ENCODE peak calls at places on chromosomes 16 and 17, in seven cellular contexts. One of them, this sample, is unnamed.

GRCh38 chr17:79022507-79022991 is 1.4 kb upstream of the C1QTNF1 start:
- DNase-seq in heart right ventricle: peak; percentile 69
- DNase-seq in cardiac fibroblast: peak; percentile 47
- DNase-seq in fibroblast of mammary gland: no peak
- DNase-seq in nephron progenitor cell: no peak
- DNase-seq in breast epithelium: no peak
- DNase-seq in left ventricle myocardium inferior: peak; percentile 81
- DNase-seq in this sample: no peak

GRCh38 chr17:76868669-76869208 is 535 bp downstream of the MGAT5B start:
- DNase-seq in heart right ventricle: no peak
- DNase-seq in cardiac fibroblast: no peak
- DNase-seq in fibroblast of mammary gland: no peak
- DNase-seq in nephron progenitor cell: no peak
- DNase-seq in breast epithelium: no peak
- DNase-seq in left ventricle myocardium inferior: no peak
- DNase-seq in this sample: no peak

GRCh38 chr16:88591577-88592021 is 21.4 kb downstream of the ZC3H18 start:
- DNase-seq in heart right ventricle: peak; percentile 34
- DNase-seq in cardiac fibroblast: no peak
- DNase-seq in fibroblast of mammary gland: peak; percentile 98
- DNase-seq in nephron progenitor cell: no peak
- DNase-seq in breast epithelium: peak; percentile 25
- DNase-seq in left ventricle myocardium inferior: peak; percentile 31
- DNase-seq in this sample: no peak

GRCh38 chr17:29643817-29644160 is 21.1 kb upstream of the CORO6 start:
- DNase-seq in heart right ventricle: no peak
- DNase-seq in cardiac fibroblast: no peak
- DNase-seq in fibroblast of mammary gland: no peak
- DNase-seq in nephron progenitor cell: no peak
- DNase-seq in breast epithelium: no peak
- DNase-seq in left ventricle myocardium inferior: no peak
- DNase-seq in this sample: no peak

GRCh38 chr17:78023042-78023441 is 64.5 kb downstream of the TNRC6C start:
- DNase-seq in heart right ventricle: no peak
- DNase-seq in cardiac fibroblast: no peak
- DNase-seq in fibroblast of mammary gland: peak; percentile 35
- DNase-seq in nephron progenitor cell: no peak
- DNase-seq in breast epithelium: no peak
- DNase-seq in left ventricle myocardium inferior: no peak
- DNase-seq in this sample: no peak

GRCh38 chr17:1915889-1916288 is 86.1 kb downstream of the RPA1 start:
- DNase-seq in heart right ventricle: no peak
- DNase-seq in cardiac fibroblast: no peak
- DNase-seq in fibroblast of mammary gland: no peak
- DNase-seq in nephron progenitor cell: no peak
- DNase-seq in breast epithelium: no peak
- DNase-seq in left ventricle myocardium inferior: no peak
- DNase-seq in this sample: no peak

GRCh38 chr17:74337834-74338500 is 11.9 kb downstream of the KIF19 start:
- DNase-seq in heart right ventricle: no peak
- DNase-seq in cardiac fibroblast: no peak
- DNase-seq in fibroblast of mammary gland: no peak
- DNase-seq in nephron progenitor cell: no peak
- DNase-seq in breast epithelium: no peak
- DNase-seq in left ventricle myocardium inferior: no peak
- DNase-seq in this sample: no peak

GRCh38 chr16:70428178-70428998 is 10.5 kb downstream of the ST3GAL2 start:
- DNase-seq in heart right ventricle: peak; percentile 96
- DNase-seq in cardiac fibroblast: peak; percentile 96
- DNase-seq in fibroblast of mammary gland: peak; percentile 93
- DNase-seq in nephron progenitor cell: peak; percentile 49
- DNase-seq in breast epithelium: peak; percentile 71
- DNase-seq in left ventricle myocardium inferior: peak; percentile 97
- DNase-seq in this sample: peak; percentile 82

GRCh38 chr17:46876353-46876887 is 25.0 kb downstream of the WNT9B start:
- DNase-seq in heart right ventricle: no peak
- DNase-seq in cardiac fibroblast: no peak
- DNase-seq in fibroblast of mammary gland: no peak
- DNase-seq in nephron progenitor cell: peak; percentile 17
- DNase-seq in breast epithelium: no peak
- DNase-seq in left ventricle myocardium inferior: no peak
- DNase-seq in this sample: no peak

GRCh38 chr16:84643180-84643583 is 5.1 kb upstream of the KLHL36 start:
- DNase-seq in heart right ventricle: peak; percentile 65
- DNase-seq in cardiac fibroblast: peak; percentile 91
- DNase-seq in fibroblast of mammary gland: peak; percentile 91
- DNase-seq in nephron progenitor cell: no peak
- DNase-seq in breast epithelium: peak; percentile 71
- DNase-seq in left ventricle myocardium inferior: peak; percentile 76
- DNase-seq in this sample: peak; percentile 31

GRCh38 chr17:83012873-83013778 is 66.3 kb upstream of the METRNL start:
- DNase-seq in heart right ventricle: no peak
- DNase-seq in cardiac fibroblast: no peak
- DNase-seq in fibroblast of mammary gland: no peak
- DNase-seq in nephron progenitor cell: no peak
- DNase-seq in breast epithelium: no peak
- DNase-seq in left ventricle myocardium inferior: no peak
- DNase-seq in this sample: no peak

GRCh38 chr16:2019500-2019899 is at the start of gene NPW:
- DNase-seq in heart right ventricle: no peak
- DNase-seq in cardiac fibroblast: no peak
- DNase-seq in fibroblast of mammary gland: no peak
- DNase-seq in nephron progenitor cell: peak; percentile 53
- DNase-seq in breast epithelium: no peak
- DNase-seq in left ventricle myocardium inferior: no peak
- DNase-seq in this sample: no peak
- TF ChIP-seq CTCF in heart right ventricle: no peak
- TF ChIP-seq CTCF in cardiac fibroblast: no peak
- TF ChIP-seq CTCF in fibroblast of mammary gland: no peak
- TF ChIP-seq CTCF in nephron progenitor cell: no peak
- TF ChIP-seq CTCF in breast epithelium: no peak
- TF ChIP-seq CTCF in left ventricle myocardium inferior: no peak
- TF ChIP-seq CTCF in this sample: no peak

DNA sequence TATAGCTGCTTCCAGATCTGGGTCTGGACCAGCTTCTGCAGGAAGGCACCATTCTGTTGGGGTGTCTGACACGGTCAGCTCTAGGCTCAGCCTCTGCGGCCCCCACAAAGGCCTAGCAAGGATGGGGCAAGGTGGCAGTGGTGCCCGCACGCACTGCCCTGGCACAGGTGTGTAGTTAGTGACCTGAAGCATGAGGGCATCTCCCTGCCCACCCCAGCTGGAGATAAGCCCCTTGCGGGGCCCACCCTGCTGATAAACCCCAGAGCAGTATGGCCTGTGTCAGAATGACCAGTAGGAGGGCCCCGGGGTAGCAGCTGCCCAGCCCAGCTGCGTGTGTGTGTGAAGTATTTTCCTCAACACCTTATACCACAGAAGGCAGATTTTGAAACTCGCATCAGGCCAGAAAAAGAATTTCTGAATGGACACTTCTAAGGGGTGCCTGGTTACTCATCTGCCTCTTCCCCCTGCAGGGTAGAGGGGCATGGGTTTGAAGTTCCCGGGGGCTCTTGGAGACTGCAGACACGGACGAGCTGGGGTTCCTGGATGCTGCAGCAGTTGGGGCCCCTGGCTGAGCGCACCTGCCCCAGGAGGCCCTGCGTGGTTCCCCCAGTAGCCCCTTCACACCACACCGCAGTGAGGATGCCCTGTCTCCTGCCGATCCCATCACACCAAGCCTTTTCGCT is 4.6 kb downstream of the ARHGDIA start:
- DNase-seq in heart right ventricle: no peak
- DNase-seq in cardiac fibroblast: peak; percentile 39
- DNase-seq in fibroblast of mammary gland: peak; percentile 27
- DNase-seq in nephron progenitor cell: no peak
- DNase-seq in breast epithelium: no peak
- DNase-seq in left ventricle myocardium inferior: no peak
- DNase-seq in this sample: no peak
- TF ChIP-seq CTCF in heart right ventricle: no peak
- TF ChIP-seq CTCF in cardiac fibroblast: no peak
- TF ChIP-seq CTCF in fibroblast of mammary gland: no peak
- TF ChIP-seq CTCF in nephron progenitor cell: no peak
- TF ChIP-seq CTCF in breast epithelium: no peak
- TF ChIP-seq CTCF in left ventricle myocardium inferior: no peak
- TF ChIP-seq CTCF in this sample: no peak

GRCh38 chr17:58007781-58008706 is 998 bp upstream of the SRSF1 start:
- DNase-seq in heart right ventricle: no peak
- DNase-seq in cardiac fibroblast: no peak
- DNase-seq in fibroblast of mammary gland: no peak
- DNase-seq in nephron progenitor cell: no peak
- DNase-seq in breast epithelium: no peak
- DNase-seq in left ventricle myocardium inferior: no peak
- DNase-seq in this sample: no peak
- TF ChIP-seq CTCF in heart right ventricle: no peak
- TF ChIP-seq CTCF in cardiac fibroblast: no peak
- TF ChIP-seq CTCF in fibroblast of mammary gland: no peak
- TF ChIP-seq CTCF in nephron progenitor cell: no peak
- TF ChIP-seq CTCF in breast epithelium: no peak
- TF ChIP-seq CTCF in left ventricle myocardium inferior: no peak
- TF ChIP-seq CTCF in this sample: no peak

GRCh38 chr16:14205666-14206065 is 134.5 kb downstream of the MRTFB start:
- DNase-seq in heart right ventricle: no peak
- DNase-seq in cardiac fibroblast: peak; percentile 88
- DNase-seq in fibroblast of mammary gland: peak; percentile 35
- DNase-seq in nephron progenitor cell: no peak
- DNase-seq in breast epithelium: no peak
- DNase-seq in left ventricle myocardium inferior: no peak
- DNase-seq in this sample: no peak
- TF ChIP-seq CTCF in heart right ventricle: no peak
- TF ChIP-seq CTCF in cardiac fibroblast: no peak
- TF ChIP-seq CTCF in fibroblast of mammary gland: no peak
- TF ChIP-seq CTCF in nephron progenitor cell: no peak
- TF ChIP-seq CTCF in breast epithelium: no peak
- TF ChIP-seq CTCF in left ventricle myocardium inferior: no peak
- TF ChIP-seq CTCF in this sample: no peak

GRCh38 chr16:74501484-74502479 is 80.5 kb upstream of the CLEC18B start:
- DNase-seq in heart right ventricle: peak; percentile 9
- DNase-seq in cardiac fibroblast: no peak
- DNase-seq in fibroblast of mammary gland: no peak
- DNase-seq in nephron progenitor cell: no peak
- DNase-seq in breast epithelium: no peak
- DNase-seq in left ventricle myocardium inferior: no peak
- DNase-seq in this sample: no peak
- TF ChIP-seq CTCF in heart right ventricle: no peak
- TF ChIP-seq CTCF in cardiac fibroblast: no peak
- TF ChIP-seq CTCF in fibroblast of mammary gland: no peak
- TF ChIP-seq CTCF in nephron progenitor cell: no peak
- TF ChIP-seq CTCF in breast epithelium: no peak
- TF ChIP-seq CTCF in left ventricle myocardium inferior: no peak
- TF ChIP-seq CTCF in this sample: no peak

DNA sequence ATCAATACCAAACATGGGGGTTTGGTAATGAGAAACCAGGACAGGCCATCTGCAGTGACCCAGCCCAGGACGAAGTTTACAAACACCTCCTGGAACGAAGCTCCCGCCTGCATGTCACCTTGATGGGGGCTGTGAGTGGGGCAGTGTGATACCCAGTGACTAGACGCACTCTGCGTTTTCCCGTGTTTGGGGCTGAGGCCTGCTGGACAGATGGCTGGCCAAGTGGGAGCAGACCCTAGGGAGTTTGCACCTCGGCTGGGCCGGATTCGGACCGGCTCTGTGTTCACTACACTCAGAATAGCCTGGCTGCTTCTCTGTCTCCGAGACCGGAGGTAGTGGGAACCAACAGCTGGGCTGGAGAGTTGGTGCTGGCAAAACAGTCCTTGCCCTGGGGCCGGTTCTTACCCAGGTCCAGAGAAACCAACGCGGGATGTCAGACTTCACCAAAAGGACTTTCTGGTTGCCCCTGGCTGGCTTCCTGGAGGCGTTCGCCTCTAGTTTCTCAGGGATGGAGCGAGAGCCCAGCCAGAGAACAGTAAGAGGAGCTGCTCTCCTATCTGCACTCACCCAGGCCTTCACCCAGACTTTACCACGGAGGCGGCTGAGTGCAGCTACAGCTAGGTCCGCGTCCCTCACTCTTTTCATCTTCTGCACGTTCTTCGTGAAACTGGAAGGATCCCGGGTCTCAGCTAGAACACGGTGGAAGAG is 20.4 kb downstream of the CARHSP1 start:
- DNase-seq in heart right ventricle: peak; percentile 3
- DNase-seq in cardiac fibroblast: no peak
- DNase-seq in fibroblast of mammary gland: no peak
- DNase-seq in nephron progenitor cell: no peak
- DNase-seq in breast epithelium: no peak
- DNase-seq in left ventricle myocardium inferior: no peak
- DNase-seq in this sample: no peak
- TF ChIP-seq CTCF in heart right ventricle: no peak
- TF ChIP-seq CTCF in cardiac fibroblast: no peak
- TF ChIP-seq CTCF in fibroblast of mammary gland: no peak
- TF ChIP-seq CTCF in nephron progenitor cell: no peak
- TF ChIP-seq CTCF in breast epithelium: no peak
- TF ChIP-seq CTCF in left ventricle myocardium inferior: no peak
- TF ChIP-seq CTCF in this sample: no peak

GRCh38 chr16:31713071-31713944 is 160.3 kb upstream of the ZNF267 start:
- DNase-seq in heart right ventricle: peak; percentile 95
- DNase-seq in cardiac fibroblast: peak; percentile 94
- DNase-seq in fibroblast of mammary gland: peak; percentile 90
- DNase-seq in nephron progenitor cell: peak; percentile 90
- DNase-seq in breast epithelium: peak; percentile 95
- DNase-seq in left ventricle myocardium inferior: peak; percentile 94
- DNase-seq in this sample: peak; percentile 85
- TF ChIP-seq CTCF in heart right ventricle: no peak
- TF ChIP-seq CTCF in cardiac fibroblast: no peak
- TF ChIP-seq CTCF in fibroblast of mammary gland: no peak
- TF ChIP-seq CTCF in nephron progenitor cell: no peak
- TF ChIP-seq CTCF in breast epithelium: no peak
- TF ChIP-seq CTCF in left ventricle myocardium inferior: no peak
- TF ChIP-seq CTCF in this sample: no peak

DNA sequence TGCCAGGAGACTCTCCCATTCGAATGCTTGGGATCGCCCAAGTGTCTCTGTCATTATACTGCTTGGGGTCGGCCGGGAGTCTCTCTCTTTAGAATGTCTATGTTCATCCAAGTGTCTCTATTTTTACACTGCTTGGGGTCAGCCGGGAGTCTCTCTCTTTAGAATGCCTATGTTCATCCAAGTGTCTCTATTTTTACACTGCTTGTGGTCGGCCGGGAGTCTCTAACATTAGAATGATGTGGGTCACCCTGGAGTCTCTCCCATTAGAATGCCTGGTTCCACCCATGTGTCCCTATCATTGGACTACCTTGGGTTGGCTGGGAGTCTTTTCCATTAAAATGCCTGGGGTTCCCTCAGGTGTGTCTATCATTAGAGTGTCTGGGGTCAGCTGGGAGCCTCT is 2230.4 kb downstream of the TP53TG3F start:
- DNase-seq in heart right ventricle: no peak
- DNase-seq in cardiac fibroblast: no peak
- DNase-seq in fibroblast of mammary gland: no peak
- DNase-seq in nephron progenitor cell: no peak
- DNase-seq in breast epithelium: no peak
- DNase-seq in left ventricle myocardium inferior: no peak
- DNase-seq in this sample: no peak
- TF ChIP-seq CTCF in heart right ventricle: no peak
- TF ChIP-seq CTCF in cardiac fibroblast: no peak
- TF ChIP-seq CTCF in fibroblast of mammary gland: no peak
- TF ChIP-seq CTCF in nephron progenitor cell: no peak
- TF ChIP-seq CTCF in breast epithelium: no peak
- TF ChIP-seq CTCF in left ventricle myocardium inferior: no peak
- TF ChIP-seq CTCF in this sample: no peak

DNA sequence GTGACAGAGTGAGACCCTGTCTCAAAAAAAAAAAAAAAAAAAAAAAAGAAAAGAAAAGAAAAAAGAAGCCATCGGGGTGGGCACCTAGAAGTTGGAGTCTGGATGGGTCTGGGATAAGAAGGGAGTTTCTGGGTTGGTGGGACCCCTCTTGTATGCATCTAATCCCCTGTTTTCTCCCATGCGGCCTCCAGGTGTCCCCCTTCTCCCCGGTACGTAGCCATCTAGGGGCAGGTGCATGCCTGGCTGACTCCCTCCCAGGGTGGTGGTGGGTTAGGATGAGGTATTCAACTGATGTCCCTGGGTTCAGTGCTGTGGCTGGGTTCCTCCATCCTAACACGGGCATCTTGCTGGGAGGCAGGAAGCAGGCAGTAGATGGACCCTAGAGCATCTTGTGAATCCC is 13.0 kb downstream of the FMNL1 start:
- DNase-seq in heart right ventricle: no peak
- DNase-seq in cardiac fibroblast: no peak
- DNase-seq in fibroblast of mammary gland: no peak
- DNase-seq in nephron progenitor cell: peak; percentile 47
- DNase-seq in breast epithelium: no peak
- DNase-seq in left ventricle myocardium inferior: no peak
- DNase-seq in this sample: no peak
- TF ChIP-seq CTCF in heart right ventricle: peak; percentile 14
- TF ChIP-seq CTCF in cardiac fibroblast: peak; percentile 16
- TF ChIP-seq CTCF in fibroblast of mammary gland: no peak
- TF ChIP-seq CTCF in nephron progenitor cell: peak; percentile 39
- TF ChIP-seq CTCF in breast epithelium: no peak
- TF ChIP-seq CTCF in left ventricle myocardium inferior: peak; percentile 39
- TF ChIP-seq CTCF in this sample: no peak